ENCODE peak calls at places on chromosomes 5 and 9, in six cellular contexts. One of them, this sample, is unnamed.

GRCh38 chr5:172910828-172911627 is 48.2 kb upstream of the RPL26L1 start:
- DNase-seq in transverse colon: peak; percentile 67
- DNase-seq in stomach: peak; percentile 55
- DNase-seq in upper lobe of left lung: no peak
- DNase-seq in A549: peak; percentile 96
- DNase-seq in sigmoid colon: peak; percentile 95
- DNase-seq in this sample: no peak

GRCh38 chr5:72487151-72487550 is 20.1 kb downstream of the ZNF366 start:
- DNase-seq in transverse colon: no peak
- DNase-seq in stomach: no peak
- DNase-seq in upper lobe of left lung: no peak
- DNase-seq in A549: no peak
- DNase-seq in sigmoid colon: no peak
- DNase-seq in this sample: no peak

GRCh38 chr9:125472926-125473701 is 211.5 kb downstream of the GAPVD1 start:
- DNase-seq in transverse colon: no peak
- DNase-seq in stomach: no peak
- DNase-seq in upper lobe of left lung: no peak
- DNase-seq in A549: no peak
- DNase-seq in sigmoid colon: peak; percentile 79
- DNase-seq in this sample: peak; percentile 63

GRCh38 chr5:10323588-10324488 is 16.1 kb upstream of the CMBL start:
- DNase-seq in transverse colon: no peak
- DNase-seq in stomach: no peak
- DNase-seq in upper lobe of left lung: no peak
- DNase-seq in A549: no peak
- DNase-seq in sigmoid colon: no peak
- DNase-seq in this sample: no peak

GRCh38 chr5:40046792-40047191 is 622.0 kb upstream of the DAB2 start:
- DNase-seq in transverse colon: no peak
- DNase-seq in stomach: no peak
- DNase-seq in upper lobe of left lung: no peak
- DNase-seq in A549: no peak
- DNase-seq in sigmoid colon: no peak
- DNase-seq in this sample: no peak

GRCh38 chr9:114026335-114026734 is 51.8 kb downstream of the AMBP start:
- DNase-seq in transverse colon: no peak
- DNase-seq in stomach: no peak
- DNase-seq in upper lobe of left lung: no peak
- DNase-seq in A549: no peak
- DNase-seq in sigmoid colon: peak; percentile 27
- DNase-seq in this sample: no peak

GRCh38 chr9:127783111-127783621 is 2.7 kb upstream of the CDK9 start:
- DNase-seq in transverse colon: peak; percentile 70
- DNase-seq in stomach: peak; percentile 57
- DNase-seq in upper lobe of left lung: peak; percentile 73
- DNase-seq in A549: no peak
- DNase-seq in sigmoid colon: peak; percentile 77
- DNase-seq in this sample: peak; percentile 58

GRCh38 chr5:85263125-85263524 is 878.4 kb upstream of the EDIL3 start:
- DNase-seq in transverse colon: no peak
- DNase-seq in stomach: no peak
- DNase-seq in upper lobe of left lung: no peak
- DNase-seq in A549: no peak
- DNase-seq in sigmoid colon: no peak
- DNase-seq in this sample: no peak

GRCh38 chr9:109600142-109600541 is 102.0 kb upstream of the PTPN3 start:
- DNase-seq in transverse colon: no peak
- DNase-seq in stomach: no peak
- DNase-seq in upper lobe of left lung: no peak
- DNase-seq in A549: no peak
- DNase-seq in sigmoid colon: no peak
- DNase-seq in this sample: no peak

GRCh38 chr9:12748016-12748415 is 26.8 kb upstream of the LURAP1L start:
- DNase-seq in transverse colon: no peak
- DNase-seq in stomach: no peak
- DNase-seq in upper lobe of left lung: no peak
- DNase-seq in A549: no peak
- DNase-seq in sigmoid colon: no peak
- DNase-seq in this sample: no peak

GRCh38 chr9:125355601-125356000 is 94.0 kb downstream of the GAPVD1 start:
- DNase-seq in transverse colon: no peak
- DNase-seq in stomach: no peak
- DNase-seq in upper lobe of left lung: no peak
- DNase-seq in A549: no peak
- DNase-seq in sigmoid colon: no peak
- DNase-seq in this sample: no peak

GRCh38 chr9:127918201-127919107 is 1.6 kb upstream of the ST6GALNAC4 start:
- DNase-seq in transverse colon: peak; percentile 28
- DNase-seq in stomach: no peak
- DNase-seq in upper lobe of left lung: no peak
- DNase-seq in A549: peak; percentile 48
- DNase-seq in sigmoid colon: no peak
- DNase-seq in this sample: peak; percentile 63

GRCh38 chr9:112110094-112110772 is 64.9 kb downstream of the SUSD1 start:
- DNase-seq in transverse colon: no peak
- DNase-seq in stomach: no peak
- DNase-seq in upper lobe of left lung: no peak
- DNase-seq in A549: peak; percentile 35
- DNase-seq in sigmoid colon: no peak
- DNase-seq in this sample: no peak

GRCh38 chr5:59760798-59761348 is 132.7 kb downstream of the PDE4D start:
- DNase-seq in transverse colon: no peak
- DNase-seq in stomach: no peak
- DNase-seq in upper lobe of left lung: no peak
- DNase-seq in A549: peak; percentile 64
- DNase-seq in sigmoid colon: no peak
- DNase-seq in this sample: no peak

GRCh38 chr9:135502873-135503321 is 2.4 kb downstream of the MRPS2 start:
- DNase-seq in transverse colon: no peak
- DNase-seq in stomach: no peak
- DNase-seq in upper lobe of left lung: peak; percentile 50
- DNase-seq in A549: no peak
- DNase-seq in sigmoid colon: peak; percentile 40
- DNase-seq in this sample: peak; percentile 9

GRCh38 chr5:132363431-132364112 is 5.9 kb upstream of the SLC22A5 start:
- DNase-seq in transverse colon: no peak
- DNase-seq in stomach: no peak
- DNase-seq in upper lobe of left lung: no peak
- DNase-seq in A549: peak; percentile 90
- DNase-seq in sigmoid colon: no peak
- DNase-seq in this sample: no peak

GRCh38 chr5:178825444-178825843 is 34.3 kb upstream of the ZNF354B start:
- DNase-seq in transverse colon: no peak
- DNase-seq in stomach: no peak
- DNase-seq in upper lobe of left lung: no peak
- DNase-seq in A549: no peak
- DNase-seq in sigmoid colon: no peak
- DNase-seq in this sample: no peak

GRCh38 chr5:178831049-178831448 is 28.7 kb upstream of the ZNF354B start:
- DNase-seq in transverse colon: no peak
- DNase-seq in stomach: no peak
- DNase-seq in upper lobe of left lung: no peak
- DNase-seq in A549: no peak
- DNase-seq in sigmoid colon: no peak
- DNase-seq in this sample: no peak

GRCh38 chr5:178827636-178828035 is 32.1 kb upstream of the ZNF354B start:
- DNase-seq in transverse colon: no peak
- DNase-seq in stomach: no peak
- DNase-seq in upper lobe of left lung: no peak
- DNase-seq in A549: no peak
- DNase-seq in sigmoid colon: no peak
- DNase-seq in this sample: no peak

GRCh38 chr5:178826216-178826615 is 33.5 kb upstream of the ZNF354B start:
- DNase-seq in transverse colon: no peak
- DNase-seq in stomach: no peak
- DNase-seq in upper lobe of left lung: no peak
- DNase-seq in A549: no peak
- DNase-seq in sigmoid colon: no peak
- DNase-seq in this sample: no peak
- H3K27ac ChIP-seq in transverse colon: no peak overlapping the region
- H3K27ac ChIP-seq in stomach: no peak overlapping the region
- H3K27ac ChIP-seq in upper lobe of left lung: no peak overlapping the region
- H3K27ac ChIP-seq in A549: no peak overlapping the region
- H3K27ac ChIP-seq in sigmoid colon: no peak overlapping the region
- H3K27ac ChIP-seq in this sample: no peak overlapping the region

GRCh38 chr9:130266236-130267098 is 907 bp downstream of the HMCN2 start:
- DNase-seq in transverse colon: no peak
- DNase-seq in stomach: no peak
- DNase-seq in upper lobe of left lung: no peak
- DNase-seq in A549: no peak
- DNase-seq in sigmoid colon: peak; percentile 66
- DNase-seq in this sample: no peak

GRCh38 chr9:130265431-130266235 is at the start of gene HMCN2:
- DNase-seq in transverse colon: no peak
- DNase-seq in stomach: no peak
- DNase-seq in upper lobe of left lung: peak; percentile 84
- DNase-seq in A549: no peak
- DNase-seq in sigmoid colon: peak; percentile 86
- DNase-seq in this sample: no peak

GRCh38 chr9:130271473-130271872 is 5.9 kb downstream of the HMCN2 start:
- DNase-seq in transverse colon: no peak
- DNase-seq in stomach: no peak
- DNase-seq in upper lobe of left lung: no peak
- DNase-seq in A549: no peak
- DNase-seq in sigmoid colon: no peak
- DNase-seq in this sample: no peak

GRCh38 chr9:130267930-130268329 is 2.4 kb downstream of the HMCN2 start:
- DNase-seq in transverse colon: no peak
- DNase-seq in stomach: no peak
- DNase-seq in upper lobe of left lung: no peak
- DNase-seq in A549: no peak
- DNase-seq in sigmoid colon: peak; percentile 65
- DNase-seq in this sample: no peak

DNA sequence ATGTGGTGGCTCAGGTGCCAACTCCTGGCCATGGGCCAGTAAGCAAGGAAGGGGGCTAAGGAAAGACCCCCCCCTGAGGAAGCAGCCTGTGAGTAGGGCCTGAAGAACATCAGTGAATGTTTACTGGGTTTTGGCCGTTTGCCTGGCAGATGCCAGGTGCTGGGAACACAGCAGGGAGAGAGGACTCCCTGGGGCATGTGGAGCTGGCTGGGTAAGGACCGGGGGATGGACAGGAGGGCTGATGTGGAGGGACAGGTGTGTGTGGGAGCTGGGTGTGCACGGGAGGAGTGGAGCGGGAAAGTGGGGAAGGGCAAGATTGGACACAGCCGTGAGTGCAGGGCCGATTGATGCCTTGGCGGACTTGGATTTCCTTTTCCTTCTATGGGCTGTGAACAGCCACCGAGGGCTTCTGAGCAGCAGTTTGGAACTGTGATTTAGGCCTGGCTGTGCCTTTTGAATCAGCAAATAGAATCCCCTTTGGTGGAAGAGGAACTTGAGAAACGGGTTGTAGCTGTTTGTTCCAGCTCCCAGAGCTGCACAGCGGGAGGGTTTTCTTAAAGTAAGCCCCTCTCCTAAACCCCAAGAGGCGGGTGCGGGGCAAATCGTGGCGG is 3.1 kb downstream of the HMCN2 start:
- DNase-seq in transverse colon: no peak
- DNase-seq in stomach: no peak
- DNase-seq in upper lobe of left lung: no peak
- DNase-seq in A549: no peak
- DNase-seq in sigmoid colon: peak; percentile 86
- DNase-seq in this sample: no peak
- TF ChIP-seq EP300 in transverse colon: no peak
- TF ChIP-seq EP300 in stomach: no peak
- TF ChIP-seq EP300 in upper lobe of left lung: no peak
- TF ChIP-seq EP300 in A549: no peak
- TF ChIP-seq EP300 in sigmoid colon: no peak
- TF ChIP-seq EP300 in this sample: no peak

GRCh38 chr5:37755581-37755980 is 84.3 kb downstream of the GDNF start:
- DNase-seq in transverse colon: no peak
- DNase-seq in stomach: no peak
- DNase-seq in upper lobe of left lung: no peak
- DNase-seq in A549: no peak
- DNase-seq in sigmoid colon: no peak
- DNase-seq in this sample: no peak

GRCh38 chr5:37756248-37756647 is 83.6 kb downstream of the GDNF start:
- DNase-seq in transverse colon: no peak
- DNase-seq in stomach: no peak
- DNase-seq in upper lobe of left lung: no peak
- DNase-seq in A549: no peak
- DNase-seq in sigmoid colon: no peak
- DNase-seq in this sample: no peak

GRCh38 chr5:37754976-37755375 is 84.9 kb downstream of the GDNF start:
- DNase-seq in transverse colon: no peak
- DNase-seq in stomach: no peak
- DNase-seq in upper lobe of left lung: no peak
- DNase-seq in A549: no peak
- DNase-seq in sigmoid colon: no peak
- DNase-seq in this sample: no peak

DNA sequence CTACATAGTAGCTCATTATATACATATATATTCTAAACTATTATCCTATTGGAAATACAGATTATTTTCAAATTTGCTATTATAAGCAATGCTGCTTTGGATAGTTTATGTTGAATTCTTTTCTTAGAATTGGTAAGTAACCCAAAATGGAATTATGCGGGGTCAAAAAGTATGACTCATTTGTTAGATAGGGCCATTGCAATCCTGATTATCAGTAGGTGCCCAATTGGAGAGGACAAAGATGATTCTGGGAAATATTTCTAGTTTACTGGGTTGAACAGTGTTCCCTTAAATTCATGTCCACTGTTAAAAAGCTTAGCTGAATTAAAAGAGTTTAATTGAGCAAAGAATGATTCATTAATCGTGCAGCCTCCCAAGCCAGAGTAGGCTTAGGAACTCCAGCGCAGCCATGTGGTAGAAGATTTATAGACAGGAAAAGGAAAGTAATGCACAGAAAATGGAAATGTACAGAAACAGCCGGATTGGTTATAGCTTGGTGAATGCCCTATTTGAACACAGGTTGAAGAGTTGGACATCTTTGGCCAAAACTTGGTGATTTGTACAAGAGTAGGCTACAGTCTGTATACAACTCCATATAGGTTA is 81.8 kb downstream of the GDNF start:
- DNase-seq in transverse colon: no peak
- DNase-seq in stomach: no peak
- DNase-seq in upper lobe of left lung: no peak
- DNase-seq in A549: no peak
- DNase-seq in sigmoid colon: no peak
- DNase-seq in this sample: no peak
- TF ChIP-seq CTCF in transverse colon: no peak
- TF ChIP-seq CTCF in stomach: no peak
- TF ChIP-seq CTCF in upper lobe of left lung: no peak
- TF ChIP-seq CTCF in A549: no peak
- TF ChIP-seq CTCF in sigmoid colon: no peak
- TF ChIP-seq CTCF in this sample: no peak

DNA sequence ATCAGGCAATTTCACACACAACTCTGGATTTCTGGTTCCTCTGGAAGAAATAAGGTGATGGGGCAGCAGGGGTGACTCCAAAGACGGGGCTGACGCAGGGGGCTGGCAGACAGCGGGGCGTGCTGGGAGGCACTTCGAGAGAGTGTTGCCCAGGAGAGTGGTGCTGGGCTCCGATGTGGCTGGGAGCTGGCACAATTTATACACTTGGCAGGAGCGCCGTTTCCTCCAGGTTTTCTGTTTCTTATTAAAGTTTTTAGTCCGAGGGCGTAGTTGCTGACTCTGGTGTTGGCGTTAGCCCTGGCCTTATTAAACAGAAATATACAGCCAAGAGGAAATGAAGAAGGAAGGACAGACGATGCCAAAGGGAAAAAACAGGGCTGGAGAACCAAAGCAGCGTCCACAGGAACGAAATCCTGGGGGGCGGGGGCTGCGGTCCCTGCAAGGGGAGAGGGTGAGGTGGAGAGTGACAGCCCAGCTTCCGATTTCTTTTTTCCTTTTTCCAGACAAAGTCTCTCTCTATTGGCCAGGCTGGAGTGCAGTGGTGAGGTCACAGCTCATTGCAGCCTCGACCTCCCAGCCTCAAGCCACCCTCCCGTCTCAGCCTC is 139.6 kb upstream of the PHYKPL start:
- DNase-seq in transverse colon: no peak
- DNase-seq in stomach: no peak
- DNase-seq in upper lobe of left lung: no peak
- DNase-seq in A549: no peak
- DNase-seq in sigmoid colon: no peak
- DNase-seq in this sample: peak; percentile 55
- H3K27ac ChIP-seq in transverse colon: no peak overlapping the region
- H3K27ac ChIP-seq in stomach: no peak overlapping the region
- H3K27ac ChIP-seq in upper lobe of left lung: peak overlapping the region; percentile 29
- H3K27ac ChIP-seq in A549: no peak overlapping the region
- H3K27ac ChIP-seq in sigmoid colon: no peak overlapping the region
- H3K27ac ChIP-seq in this sample: no peak overlapping the region